ENCODE peak calls at places on chromosomes 7 and 10, in six cellular contexts. One of them, this sample, is unnamed.
A peak's percentile ranks its signal among the peaks of the same experiment; 100 is the strongest.

GRCh38 chr7:112101083-112101846 is 104.9 kb downstream of the DOCK4 start:
- DNase-seq in IMR-90: no peak
- DNase-seq in trophoblast cell: no peak
- DNase-seq in mesenchymal stem cell: no peak
- DNase-seq in H1: no peak
- DNase-seq in neuronal stem cell: no peak
- DNase-seq in this sample: no peak

GRCh38 chr7:100546868-100547800 is 8.1 kb downstream of the AGFG2 start:
- DNase-seq in H1: no peak
- DNase-seq in neuronal stem cell: no peak
- DNase-seq in trophoblast cell: no peak
- DNase-seq in mesenchymal stem cell: no peak
- DNase-seq in IMR-90: no peak
- DNase-seq in this sample: no peak

GRCh38 chr7:33185786-33186185 is 56.4 kb downstream of the BBS9 start:
- DNase-seq in mesenchymal stem cell: peak; percentile 62
- DNase-seq in trophoblast cell: peak; percentile 5
- DNase-seq in neuronal stem cell: peak; percentile 53
- DNase-seq in IMR-90: peak; percentile 68
- DNase-seq in H1: no peak
- DNase-seq in this sample: peak; percentile 76

GRCh38 chr10:29386347-29386999 is 97.6 kb downstream of the LYZL1 start:
- DNase-seq in trophoblast cell: peak; percentile 15
- DNase-seq in mesenchymal stem cell: peak; percentile 45
- DNase-seq in IMR-90: peak; percentile 33
- DNase-seq in H1: no peak
- DNase-seq in neuronal stem cell: peak; percentile 23
- DNase-seq in this sample: peak; percentile 60

GRCh38 chr7:106312906-106313305 is 28.1 kb upstream of the NAMPT start:
- DNase-seq in mesenchymal stem cell: peak; percentile 47
- DNase-seq in IMR-90: no peak
- DNase-seq in neuronal stem cell: no peak
- DNase-seq in H1: no peak
- DNase-seq in trophoblast cell: peak; percentile 35
- DNase-seq in this sample: no peak

GRCh38 chr10:31749293-31749692 is 179.3 kb downstream of the ARHGAP12 start:
- DNase-seq in mesenchymal stem cell: no peak
- DNase-seq in neuronal stem cell: no peak
- DNase-seq in IMR-90: peak; percentile 46
- DNase-seq in H1: no peak
- DNase-seq in trophoblast cell: no peak
- DNase-seq in this sample: no peak

GRCh38 chr10:12631216-12631615 is 281.9 kb downstream of the CAMK1D start:
- DNase-seq in H1: no peak
- DNase-seq in neuronal stem cell: no peak
- DNase-seq in trophoblast cell: no peak
- DNase-seq in mesenchymal stem cell: no peak
- DNase-seq in IMR-90: peak; percentile 10
- DNase-seq in this sample: no peak

GRCh38 chr10:99943908-99944307 is 65.8 kb downstream of the DNMBP start:
- DNase-seq in trophoblast cell: no peak
- DNase-seq in mesenchymal stem cell: no peak
- DNase-seq in neuronal stem cell: no peak
- DNase-seq in IMR-90: no peak
- DNase-seq in H1: no peak
- DNase-seq in this sample: no peak

GRCh38 chr7:128027485-128027980 is 3.7 kb downstream of the LRRC4 start:
- DNase-seq in H1: no peak
- DNase-seq in trophoblast cell: no peak
- DNase-seq in IMR-90: peak; percentile 25
- DNase-seq in neuronal stem cell: no peak
- DNase-seq in mesenchymal stem cell: no peak
- DNase-seq in this sample: no peak

GRCh38 chr7:66204822-66205735 is at the start of gene TPST1:
- DNase-seq in neuronal stem cell: peak; percentile 97
- DNase-seq in mesenchymal stem cell: peak; percentile 90
- DNase-seq in trophoblast cell: peak; percentile 79
- DNase-seq in IMR-90: peak; percentile 84
- DNase-seq in H1: peak; percentile 88
- DNase-seq in this sample: peak; percentile 97

GRCh38 chr10:74738052-74738451 is 88.3 kb upstream of the KAT6B start:
- DNase-seq in trophoblast cell: no peak
- DNase-seq in IMR-90: peak; percentile 3
- DNase-seq in H1: no peak
- DNase-seq in neuronal stem cell: no peak
- DNase-seq in mesenchymal stem cell: no peak
- DNase-seq in this sample: peak; percentile 10

GRCh38 chr7:68684246-68684850 is 913.9 kb upstream of the AUTS2 start:
- DNase-seq in neuronal stem cell: peak; percentile 15
- DNase-seq in IMR-90: peak; percentile 17
- DNase-seq in trophoblast cell: no peak
- DNase-seq in H1: no peak
- DNase-seq in mesenchymal stem cell: no peak
- DNase-seq in this sample: peak; percentile 62

GRCh38 chr10:34147641-34148040 is 667.5 kb downstream of the PARD3 start:
- DNase-seq in H1: no peak
- DNase-seq in mesenchymal stem cell: no peak
- DNase-seq in IMR-90: no peak
- DNase-seq in neuronal stem cell: no peak
- DNase-seq in trophoblast cell: no peak
- DNase-seq in this sample: no peak

GRCh38 chr10:43228783-43229207 is 38.1 kb downstream of the RASGEF1A start:
- DNase-seq in mesenchymal stem cell: no peak
- DNase-seq in trophoblast cell: no peak
- DNase-seq in H1: no peak
- DNase-seq in IMR-90: no peak
- DNase-seq in neuronal stem cell: no peak
- DNase-seq in this sample: no peak

GRCh38 chr7:7183833-7184463 is 1.6 kb downstream of the C1GALT1 start:
- DNase-seq in mesenchymal stem cell: peak; percentile 14
- DNase-seq in trophoblast cell: no peak
- DNase-seq in IMR-90: no peak
- DNase-seq in H1: no peak
- DNase-seq in neuronal stem cell: no peak
- DNase-seq in this sample: no peak

GRCh38 chr7:7181519-7182155 is 707 bp upstream of the C1GALT1 start:
- DNase-seq in H1: no peak
- DNase-seq in neuronal stem cell: peak; percentile 24
- DNase-seq in IMR-90: peak; percentile 28
- DNase-seq in mesenchymal stem cell: no peak
- DNase-seq in trophoblast cell: peak; percentile 34
- DNase-seq in this sample: peak; percentile 74

GRCh38 chr7:7182156-7183060 is at the start of gene C1GALT1:
- DNase-seq in trophoblast cell: peak; percentile 97
- DNase-seq in mesenchymal stem cell: peak; percentile 98
- DNase-seq in neuronal stem cell: peak; percentile 96
- DNase-seq in H1: peak; percentile 95
- DNase-seq in IMR-90: peak; percentile 97
- DNase-seq in this sample: peak; percentile 99

GRCh38 chr7:7185382-7185989 is 3.1 kb downstream of the C1GALT1 start:
- DNase-seq in IMR-90: no peak
- DNase-seq in H1: no peak
- DNase-seq in neuronal stem cell: no peak
- DNase-seq in trophoblast cell: no peak
- DNase-seq in mesenchymal stem cell: no peak
- DNase-seq in this sample: no peak

GRCh38 chr7:7183061-7183832 is 903 bp downstream of the C1GALT1 start:
- DNase-seq in IMR-90: no peak
- DNase-seq in mesenchymal stem cell: peak; percentile 45
- DNase-seq in H1: no peak
- DNase-seq in trophoblast cell: peak; percentile 47
- DNase-seq in neuronal stem cell: no peak
- DNase-seq in this sample: peak; percentile 56
- H3K18ac ChIP-seq in IMR-90: peak overlapping the region; percentile 25
- H3K18ac ChIP-seq in mesenchymal stem cell: peak overlapping the region; percentile 89
- H3K18ac ChIP-seq in H1: peak overlapping the region; percentile 79
- H3K18ac ChIP-seq in trophoblast cell: peak overlapping the region; percentile 94
- H3K18ac ChIP-seq in neuronal stem cell: peak overlapping the region; percentile 91
- H3K18ac ChIP-seq in this sample: peak overlapping the region; percentile 98

DNA sequence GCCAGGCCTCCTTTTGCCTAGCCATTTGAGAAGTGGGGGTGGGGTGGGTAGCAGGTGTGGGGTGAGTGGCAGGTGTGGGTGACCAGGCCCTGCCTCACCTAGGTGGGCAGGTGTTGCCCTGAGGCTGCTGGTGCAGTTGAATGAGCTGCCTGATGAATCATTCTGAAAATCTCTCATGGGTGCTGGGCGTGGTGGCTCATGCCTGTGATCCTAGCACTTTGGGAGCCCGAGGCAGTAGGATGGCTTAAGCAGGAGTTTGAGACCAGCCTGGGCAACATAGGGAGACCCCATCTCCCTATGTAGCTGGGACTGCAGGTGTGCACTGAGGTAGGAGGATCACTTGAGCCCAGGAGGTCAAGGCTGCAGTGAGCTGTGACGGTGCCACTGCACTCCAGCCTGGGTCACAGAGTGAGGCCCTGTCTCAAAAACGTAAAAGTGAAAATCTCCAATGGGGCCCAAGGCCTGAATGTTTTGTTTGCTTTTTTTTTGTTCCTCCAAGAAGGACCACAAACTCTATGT is 17.7 kb downstream of the TSPAN14 start:
- DNase-seq in H1: no peak
- DNase-seq in neuronal stem cell: no peak
- DNase-seq in IMR-90: no peak
- DNase-seq in trophoblast cell: peak; percentile 87
- DNase-seq in mesenchymal stem cell: no peak
- DNase-seq in this sample: no peak
- H3K18ac ChIP-seq in H1: no peak overlapping the region
- H3K18ac ChIP-seq in neuronal stem cell: no peak overlapping the region
- H3K18ac ChIP-seq in IMR-90: no peak overlapping the region
- H3K18ac ChIP-seq in trophoblast cell: no peak overlapping the region
- H3K18ac ChIP-seq in mesenchymal stem cell: no peak overlapping the region
- H3K18ac ChIP-seq in this sample: no peak overlapping the region

GRCh38 chr10:8297107-8297506 is 242.6 kb downstream of the GATA3 start:
- DNase-seq in neuronal stem cell: no peak
- DNase-seq in mesenchymal stem cell: no peak
- DNase-seq in IMR-90: no peak
- DNase-seq in H1: no peak
- DNase-seq in trophoblast cell: no peak
- DNase-seq in this sample: no peak

GRCh38 chr10:8294779-8295178 is 240.3 kb downstream of the GATA3 start:
- DNase-seq in trophoblast cell: no peak
- DNase-seq in mesenchymal stem cell: no peak
- DNase-seq in H1: no peak
- DNase-seq in neuronal stem cell: no peak
- DNase-seq in IMR-90: no peak
- DNase-seq in this sample: no peak

GRCh38 chr10:8296742-8297101 is 242.2 kb downstream of the GATA3 start:
- DNase-seq in trophoblast cell: no peak
- DNase-seq in mesenchymal stem cell: no peak
- DNase-seq in neuronal stem cell: no peak
- DNase-seq in IMR-90: no peak
- DNase-seq in H1: no peak
- DNase-seq in this sample: no peak

GRCh38 chr10:8295311-8295710 is 240.8 kb downstream of the GATA3 start:
- DNase-seq in trophoblast cell: no peak
- DNase-seq in mesenchymal stem cell: no peak
- DNase-seq in H1: no peak
- DNase-seq in IMR-90: no peak
- DNase-seq in neuronal stem cell: no peak
- DNase-seq in this sample: no peak

GRCh38 chr10:8296090-8296741 is 241.7 kb downstream of the GATA3 start:
- DNase-seq in neuronal stem cell: no peak
- DNase-seq in mesenchymal stem cell: no peak
- DNase-seq in H1: no peak
- DNase-seq in IMR-90: no peak
- DNase-seq in trophoblast cell: peak; percentile 94
- DNase-seq in this sample: peak; percentile 84
- H3K18ac ChIP-seq in neuronal stem cell: peak overlapping the region; percentile 73
- H3K18ac ChIP-seq in mesenchymal stem cell: no peak overlapping the region
- H3K18ac ChIP-seq in H1: no peak overlapping the region
- H3K18ac ChIP-seq in IMR-90: no peak overlapping the region
- H3K18ac ChIP-seq in trophoblast cell: peak overlapping the region; percentile 93
- H3K18ac ChIP-seq in this sample: peak overlapping the region; percentile 9

GRCh38 chr10:129042747-129043146 is 424.3 kb upstream of the MGMT start:
- DNase-seq in H1: no peak
- DNase-seq in IMR-90: no peak
- DNase-seq in mesenchymal stem cell: no peak
- DNase-seq in trophoblast cell: no peak
- DNase-seq in neuronal stem cell: no peak
- DNase-seq in this sample: no peak
- H3K18ac ChIP-seq in H1: no peak overlapping the region
- H3K18ac ChIP-seq in IMR-90: no peak overlapping the region
- H3K18ac ChIP-seq in mesenchymal stem cell: no peak overlapping the region
- H3K18ac ChIP-seq in trophoblast cell: no peak overlapping the region
- H3K18ac ChIP-seq in neuronal stem cell: peak overlapping the region; percentile 84
- H3K18ac ChIP-seq in this sample: no peak overlapping the region

GRCh38 chr7:4882742-4883351 is 669 bp downstream of the RADIL start:
- DNase-seq in mesenchymal stem cell: no peak
- DNase-seq in trophoblast cell: no peak
- DNase-seq in IMR-90: no peak
- DNase-seq in neuronal stem cell: peak; percentile 12
- DNase-seq in H1: no peak
- DNase-seq in this sample: peak; percentile 59
- H3K18ac ChIP-seq in mesenchymal stem cell: no peak overlapping the region
- H3K18ac ChIP-seq in trophoblast cell: no peak overlapping the region
- H3K18ac ChIP-seq in IMR-90: no peak overlapping the region
- H3K18ac ChIP-seq in neuronal stem cell: peak overlapping the region; percentile 91
- H3K18ac ChIP-seq in H1: no peak overlapping the region
- H3K18ac ChIP-seq in this sample: peak overlapping the region; percentile 91

GRCh38 chr7:94298943-94299342 is 95.8 kb upstream of the COL1A2 start:
- DNase-seq in H1: no peak
- DNase-seq in trophoblast cell: peak; percentile 83
- DNase-seq in IMR-90: peak; percentile 83
- DNase-seq in neuronal stem cell: no peak
- DNase-seq in mesenchymal stem cell: peak; percentile 57
- DNase-seq in this sample: no peak
- H3K18ac ChIP-seq in H1: no peak overlapping the region
- H3K18ac ChIP-seq in trophoblast cell: no peak overlapping the region
- H3K18ac ChIP-seq in IMR-90: peak overlapping the region; percentile 96
- H3K18ac ChIP-seq in neuronal stem cell: no peak overlapping the region
- H3K18ac ChIP-seq in mesenchymal stem cell: no peak overlapping the region
- H3K18ac ChIP-seq in this sample: peak overlapping the region; percentile 28

DNA sequence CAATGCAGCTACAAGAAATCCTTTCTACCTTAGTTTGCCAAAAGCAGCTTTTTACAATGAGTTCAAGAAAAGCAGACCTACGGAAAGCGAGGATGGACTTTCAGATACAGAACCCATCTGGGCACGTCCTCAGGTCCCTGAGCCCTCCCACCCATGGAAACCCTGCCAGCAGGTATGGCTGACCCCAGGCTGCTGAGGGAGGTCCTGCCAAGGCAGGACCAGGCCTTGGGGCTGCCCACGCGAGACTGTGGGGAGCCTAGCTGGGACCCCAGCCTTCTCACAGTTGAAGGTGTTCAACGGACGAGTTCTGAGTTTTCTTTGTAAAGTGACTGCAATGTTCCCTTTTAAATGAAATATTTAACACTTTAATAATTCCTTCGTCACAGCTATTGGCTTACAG is 245.0 kb downstream of the MGMT start:
- DNase-seq in neuronal stem cell: no peak
- DNase-seq in trophoblast cell: no peak
- DNase-seq in H1: no peak
- DNase-seq in IMR-90: no peak
- DNase-seq in mesenchymal stem cell: no peak
- DNase-seq in this sample: no peak
- H3K18ac ChIP-seq in neuronal stem cell: peak overlapping the region; percentile 82
- H3K18ac ChIP-seq in trophoblast cell: no peak overlapping the region
- H3K18ac ChIP-seq in H1: no peak overlapping the region
- H3K18ac ChIP-seq in IMR-90: no peak overlapping the region
- H3K18ac ChIP-seq in mesenchymal stem cell: no peak overlapping the region
- H3K18ac ChIP-seq in this sample: no peak overlapping the region

GRCh38 chr10:45419673-45420020 is 45.6 kb downstream of the ALOX5 start:
- DNase-seq in mesenchymal stem cell: no peak
- DNase-seq in neuronal stem cell: no peak
- DNase-seq in trophoblast cell: no peak
- DNase-seq in H1: no peak
- DNase-seq in IMR-90: no peak
- DNase-seq in this sample: no peak
- H3K18ac ChIP-seq in mesenchymal stem cell: no peak overlapping the region
- H3K18ac ChIP-seq in neuronal stem cell: peak overlapping the region; percentile 97
- H3K18ac ChIP-seq in trophoblast cell: no peak overlapping the region
- H3K18ac ChIP-seq in H1: peak overlapping the region; percentile 93
- H3K18ac ChIP-seq in IMR-90: no peak overlapping the region
- H3K18ac ChIP-seq in this sample: peak overlapping the region; percentile 1

GRCh38 chr10:132407243-132407746 is 10.3 kb downstream of the PWWP2B start:
- DNase-seq in neuronal stem cell: no peak
- DNase-seq in H1: no peak
- DNase-seq in mesenchymal stem cell: no peak
- DNase-seq in trophoblast cell: peak; percentile 45
- DNase-seq in IMR-90: no peak
- DNase-seq in this sample: no peak
- H3K18ac ChIP-seq in neuronal stem cell: peak overlapping the region; percentile 5
- H3K18ac ChIP-seq in H1: peak overlapping the region; percentile 97
- H3K18ac ChIP-seq in mesenchymal stem cell: peak overlapping the region; percentile 94
- H3K18ac ChIP-seq in trophoblast cell: peak overlapping the region; percentile 85
- H3K18ac ChIP-seq in IMR-90: no peak overlapping the region
- H3K18ac ChIP-seq in this sample: peak overlapping the region; percentile 43

This sample was measured in mesendoderm.